ENCODE peak calls at places on chromosomes 7 and 10, in eight cellular contexts. I, F, O, W, A, N, C and Y are unnamed samples.
A peak's percentile ranks its signal among the peaks of the same experiment; 100 is the strongest.

GRCh38 chr7:51013861-51014511 is 231.3 kb upstream of the GRB10 start:
- DNase-seq in O (no peak), F (no peak), N (no peak), W (no peak), C (no peak), A (no peak), I (no peak), Y (no peak)

GRCh38 chr10:19592276-19592675 is 224.0 kb upstream of the PLXDC2 start:
- DNase-seq in I (no peak), N (no peak), F (no peak), W (no peak), C (no peak), O (no peak), A (peak; percentile 63), Y (no peak)

GRCh38 chr10:43952760-43953159 is 304.1 kb upstream of the ZNF32 start:
- DNase-seq in F (no peak), A (no peak), W (no peak), N (no peak), C (no peak), O (peak; percentile 5), I (no peak), Y (no peak)

GRCh38 chr7:143250199-143250598 is 13.0 kb upstream of the GSTK1 start:
- DNase-seq in F (no peak), O (no peak), A (no peak), I (no peak), N (no peak), C (no peak), W (no peak), Y (no peak)

GRCh38 chr10:43322769-43323168 is 48.7 kb upstream of the FXYD4 start:
- DNase-seq in C (peak; percentile 95), O (peak; percentile 69), A (peak; percentile 64), F (peak; percentile 4), W (peak; percentile 91), N (peak; percentile 49), I (no peak), Y (no peak)

GRCh38 chr7:92255308-92255707 is 9.5 kb downstream of the ANKIB1 start:
- DNase-seq in C (no peak), I (peak; percentile 67), A (peak; percentile 88), F (no peak), W (no peak), N (no peak), O (no peak), Y (no peak)

GRCh38 chr10:33921970-33922605 is 587.6 kb upstream of the NRP1 start:
- DNase-seq in N (no peak), W (no peak), A (no peak), C (no peak), F (no peak), I (no peak), O (no peak), Y (no peak)

GRCh38 chr7:140841316-140841715 is 83.4 kb downstream of the BRAF start:
- DNase-seq in I (no peak), C (no peak), F (no peak), W (no peak), O (no peak), A (peak; percentile 1), N (no peak), Y (no peak)

GRCh38 chr7:147207988-147208387 is 1091.4 kb downstream of the CNTNAP2 start:
- DNase-seq in W (no peak), O (no peak), N (no peak), A (no peak), F (no peak), I (no peak), C (no peak), Y (no peak)

GRCh38 chr7:106819546-106819945 is 45.5 kb upstream of the PIK3CG start:
- DNase-seq in N (no peak), I (no peak), F (no peak), C (no peak), O (no peak), A (no peak), W (no peak), Y (no peak)

GRCh38 chr10:58919927-58920654 is 256.4 kb upstream of the PHYHIPL start:
- DNase-seq in A (peak; percentile 54), N (no peak), C (no peak), F (no peak), O (no peak), W (no peak), I (peak; percentile 59), Y (no peak)

GRCh38 chr10:114540191-114540590 is 117.9 kb downstream of the ABLIM1 start:
- DNase-seq in I (no peak), A (no peak), O (no peak), C (no peak), W (no peak), F (no peak), N (no peak), Y (no peak)

GRCh38 chr10:112330607-112331160 is 43.2 kb upstream of the ACSL5 start:
- DNase-seq in O (no peak), I (no peak), N (no peak), W (no peak), F (no peak), C (no peak), A (no peak), Y (no peak)

GRCh38 chr7:101943889-101944605 is 126.6 kb downstream of the CUX1 start:
- DNase-seq in C (no peak), A (no peak), O (no peak), I (no peak), N (no peak), F (no peak), W (no peak), Y (no peak)

GRCh38 chr7:22185559-22185958 is 171.4 kb downstream of the RAPGEF5 start:
- DNase-seq in O (no peak), F (no peak), C (no peak), A (no peak), I (no peak), W (no peak), N (no peak), Y (no peak)

GRCh38 chr10:75672842-75673241 is 241.4 kb downstream of the LRMDA start:
- DNase-seq in F (no peak), W (no peak), I (no peak), N (no peak), O (no peak), C (no peak), A (peak; percentile 26), Y (no peak)

GRCh38 chr10:113232928-113233511 is 283.0 kb downstream of the TCF7L2 start:
- DNase-seq in N (no peak), F (no peak), O (no peak), I (no peak), A (no peak), W (no peak), C (no peak), Y (peak; percentile 23)

GRCh38 chr7:154804449-154804848 is 198.5 kb downstream of the PAXIP1 start:
- DNase-seq in N (no peak), I (no peak), F (no peak), O (no peak), C (no peak), W (no peak), A (no peak), Y (no peak)

GRCh38 chr7:159253657-159254056 is 109.0 kb upstream of the VIPR2 start:
- DNase-seq in I (no peak), F (no peak), N (no peak), C (no peak), W (no peak), O (no peak), A (no peak), Y (no peak)

GRCh38 chr10:58972576-58973234 is 203.7 kb upstream of the PHYHIPL start:
- DNase-seq in O (peak; percentile 70), N (no peak), I (no peak), A (no peak), F (peak; percentile 1), W (no peak), C (no peak), Y (no peak)

GRCh38 chr10:77837248-77837924 is 89.2 kb downstream of the DLG5 start:
- DNase-seq in I (no peak), O (peak; percentile 42), A (peak; percentile 30), C (no peak), F (peak; percentile 70), N (peak; percentile 85), W (peak; percentile 50), Y (peak; percentile 85)

GRCh38 chr7:92631067-92631829 is 41.1 kb upstream of the FAM133B start:
- DNase-seq in I (no peak), N (no peak), A (no peak), C (no peak), F (no peak), O (no peak), W (no peak), Y (peak; percentile 37)

GRCh38 chr7:98944386-98944785 is 66.1 kb downstream of the TRRAP start:
- DNase-seq in C (peak; percentile 74), A (no peak), N (no peak), W (no peak), I (no peak), O (no peak), F (no peak), Y (no peak)

GRCh38 chr10:69360485-69361302 is 56.0 kb downstream of the TACR2 start:
- DNase-seq in N (no peak), A (peak; percentile 92), C (no peak), W (peak; percentile 81), F (peak; percentile 32), I (peak; percentile 44), O (no peak), Y (no peak)

GRCh38 chr10:21523007-21523406 is 2.5 kb downstream of the SKIDA1 start:
- DNase-seq in A (no peak), C (no peak), I (no peak), F (no peak), W (no peak), O (no peak), N (no peak), Y (no peak)